ENCODE peak calls at places on chromosome 17, in eight cellular contexts. T is neural crest cell; E is stimulated activated CD4-positive, alpha-beta T cell treated with anti-CD3 and anti-CD28 coated beads, Interleukin-1b, Interleukin-23, amount 100 ng/mL, for 1 hour; S is activated CD8-positive, alpha-beta memory T cell treated with anti-CD3 and anti-CD28 coated beads for 48 hours; C is lower leg skin; F is cardiac septum; M is activated CD4-positive, alpha-beta T cell treated with anti-CD3 and anti-CD28 coated beads, Interleukin-2, amount 10 ng/mL, durations not matched to agents 7 days and 5 days; U is activated T-helper 2 cell treated with anti-CD3 and anti-CD28 coated beads, Interferon-gamma antibody, Interleukin-2, Interleukin-4, amounts not matched to agents 10 μg/mL and 5 μg/mL and 100 μg/mL, durations not matched to agents 14 hours and 24 hours and 36 hours. A is an unnamed sample.

GRCh38 chr17:61582593-61582992 is 8.4 kb downstream of the NACA2 start:
- DNase-seq in E (no peak), M (no peak), F (no peak), C (no peak), U (no peak), T (no peak), S (no peak), A (no peak)

GRCh38 chr17:82613283-82614094 is 34.8 kb downstream of the WDR45B start:
- DNase-seq in C (no peak), U (no peak), S (no peak), M (no peak), T (no peak), F (no peak), E (no peak), A (no peak)

GRCh38 chr17:65902165-65902564 is 289.8 kb downstream of the CEP112 start:
- DNase-seq in E (no peak), F (no peak), T (no peak), C (no peak), S (no peak), M (no peak), U (no peak), A (no peak)

GRCh38 chr17:18184143-18185007 is 747 bp downstream of the ALKBH5 start:
- DNase-seq in M (peak; percentile 72), S (peak; percentile 48), U (peak; percentile 61), E (peak; percentile 30), T (no peak), F (peak; percentile 81), C (peak; percentile 41), A (no peak)

GRCh38 chr17:65415991-65416390 is 145.5 kb downstream of the AXIN2 start:
- DNase-seq in S (no peak), F (no peak), M (no peak), C (no peak), E (no peak), T (no peak), U (no peak), A (no peak)

GRCh38 chr17:40921026-40921425 is 16.4 kb downstream of the KRT23 start:
- DNase-seq in T (no peak), E (no peak), F (no peak), S (no peak), M (no peak), U (no peak), C (no peak), A (no peak)

GRCh38 chr17:38606646-38607611 is 1.2 kb upstream of the SRCIN1 start:
- DNase-seq in E (no peak), M (no peak), U (no peak), S (no peak), F (peak; percentile 85), T (no peak), C (no peak), A (no peak)

GRCh38 chr17:8401107-8401506 is 3.5 kb upstream of the RNF222 start:
- DNase-seq in U (no peak), S (no peak), F (no peak), C (no peak), E (no peak), M (no peak), T (no peak), A (no peak)

GRCh38 chr17:38421871-38422819 is 6.1 kb upstream of the ARHGAP23 start:
- DNase-seq in T (no peak), U (no peak), F (no peak), C (no peak), M (no peak), E (no peak), S (no peak), A (no peak)

GRCh38 chr17:12739500-12739899 is 49.8 kb upstream of the ARHGAP44 start:
- DNase-seq in U (no peak), C (no peak), E (no peak), F (no peak), S (no peak), T (no peak), M (no peak), A (no peak)

GRCh38 chr17:81066771-81067315 is 31.9 kb downstream of the BAIAP2 start:
- DNase-seq in S (no peak), E (no peak), F (no peak), U (no peak), T (no peak), C (no peak), M (no peak), A (no peak)

GRCh38 chr17:80236911-80237310 is 16.7 kb downstream of the SLC26A11 start:
- DNase-seq in F (no peak), M (no peak), U (no peak), E (no peak), C (no peak), S (no peak), T (no peak), A (no peak)

GRCh38 chr17:35731932-35732805 is 730 bp downstream of the RASL10B start:
- DNase-seq in S (no peak), C (no peak), T (no peak), E (no peak), F (peak; percentile 71), M (no peak), U (no peak), A (no peak)

GRCh38 chr17:78499715-78500540 is 77.3 kb downstream of the DNAH17 start:
- DNase-seq in M (no peak), E (no peak), S (no peak), F (no peak), U (no peak), C (no peak), T (no peak), A (no peak)

GRCh38 chr17:57999496-58000017 is 7.5 kb downstream of the SRSF1 start:
- DNase-seq in F (no peak), S (no peak), C (no peak), T (no peak), E (no peak), U (no peak), M (peak; percentile 52), A (no peak)

GRCh38 chr17:76384987-76385891 is 830 bp downstream of the SPHK1 start:
- DNase-seq in S (peak; percentile 14), T (peak; percentile 26), M (peak; percentile 29), U (peak; percentile 23), C (no peak), F (no peak), E (no peak), A (no peak)

GRCh38 chr17:45775148-45775547 is 9.0 kb upstream of the CRHR1 start:
- DNase-seq in M (no peak), T (no peak), F (no peak), C (no peak), U (no peak), S (no peak), E (no peak), A (no peak)

GRCh38 chr17:45581860-45582259 is 91.3 kb upstream of the PLEKHM1 start:
- DNase-seq in F (no peak), T (no peak), S (no peak), E (no peak), U (no peak), M (no peak), C (no peak), A (no peak)

GRCh38 chr17:78127240-78127887 is 1.2 kb downstream of the TMC6 start:
- DNase-seq in E (no peak), F (peak; percentile 91), T (peak; percentile 68), C (no peak), U (peak; percentile 72), S (no peak), M (peak; percentile 76), A (no peak)

GRCh38 chr17:82003411-82004381 is 19.0 kb downstream of the CENPX start:
- DNase-seq in U (no peak), T (no peak), E (no peak), M (no peak), F (no peak), S (no peak), C (peak; percentile 73), A (no peak)

GRCh38 chr17:48439875-48440505 is 10.0 kb upstream of the SKAP1 start:
- DNase-seq in S (no peak), F (no peak), M (peak; percentile 74), E (no peak), T (no peak), C (no peak), U (peak; percentile 46), A (no peak)

GRCh38 chr17:82655038-82655479 is 6.8 kb upstream of the WDR45B start:
- DNase-seq in T (no peak), E (no peak), C (no peak), U (no peak), S (no peak), F (no peak), M (no peak), A (no peak)

GRCh38 chr17:63519972-63520882 is 2.9 kb upstream of the KCNH6 start:
- DNase-seq in C (no peak), F (no peak), M (no peak), S (no peak), T (no peak), U (no peak), E (no peak), A (no peak)

GRCh38 chr17:78116411-78116810 is 12.1 kb downstream of the TMC6 start:
- DNase-seq in E (no peak), F (no peak), S (no peak), C (no peak), U (no peak), M (no peak), T (no peak), A (no peak)

GRCh38 chr17:1455291-1455747 is 713 bp downstream of the CRK start:
- DNase-seq in T (peak; percentile 49), E (no peak), S (peak; percentile 16), M (peak; percentile 36), C (peak; percentile 51), U (peak; percentile 34), F (peak; percentile 91), A (no peak)

GRCh38 chr17:67111808-67112207 is 67.5 kb downstream of the CACNG1 start:
- DNase-seq in F (no peak), U (no peak), S (no peak), T (no peak), E (no peak), M (no peak), C (no peak), A (no peak)

GRCh38 chr17:28335959-28336871 is 654 bp downstream of the TNFAIP1 start:
- DNase-seq in C (peak; percentile 51), F (no peak), S (no peak), U (no peak), M (peak; percentile 40), E (no peak), T (peak; percentile 18), A (no peak)

GRCh38 chr17:68519911-68520310 is 7.7 kb downstream of the PRKAR1A start:
- DNase-seq in C (no peak), M (no peak), S (no peak), F (no peak), U (no peak), T (no peak), E (no peak), A (no peak)

GRCh38 chr17:29263916-29264315 is 17.3 kb downstream of the CRYBA1 start:
- DNase-seq in E (no peak), S (no peak), C (no peak), U (no peak), T (no peak), F (no peak), M (no peak), A (no peak)

GRCh38 chr17:214881-215331 is 33.5 kb upstream of the DOC2B start:
- DNase-seq in T (no peak), C (no peak), S (no peak), E (no peak), U (no peak), F (no peak), M (no peak), A (no peak)

GRCh38 chr17:4590981-4591453 is 6.7 kb downstream of the SMTNL2 start:
- DNase-seq in T (no peak), M (no peak), U (no peak), C (no peak), S (no peak), F (no peak), E (no peak), A (no peak)

GRCh38 chr17:77186141-77186604 is 45.4 kb downstream of the SEC14L1 start:
- DNase-seq in F (no peak), E (no peak), T (no peak), M (peak; percentile 36), C (no peak), S (peak; percentile 7), U (peak; percentile 12), A (no peak)

GRCh38 chr17:9959377-9959981 is 54.4 kb upstream of the RCVRN start:
- DNase-seq in C (no peak), M (peak; percentile 34), E (no peak), T (peak; percentile 71), F (no peak), S (peak; percentile 22), U (no peak), A (peak; percentile 49)

GRCh38 chr17:43791589-43791988 is 11.4 kb downstream of the CFAP97D1 start:
- DNase-seq in U (no peak), S (no peak), C (no peak), F (no peak), M (no peak), E (no peak), T (no peak), A (no peak)